ENCODE peak calls at places on chromosomes 5 and 9, in eight cellular contexts. I, U, B, T, K, X, Z and W are unnamed samples.

GRCh38 chr5:130289132-130290088 is 385.1 kb downstream of the CHSY3 start:
- DNase-seq in I (no peak), U (no peak), Z (no peak), K (no peak), B (no peak), X (no peak), T (no peak), W (no peak)

GRCh38 chr5:61245486-61245885 is 83.2 kb upstream of the SMIM15 start:
- DNase-seq in B (no peak), T (peak; percentile 9), K (no peak), X (peak; percentile 22), Z (no peak), U (no peak), I (no peak), W (no peak)

GRCh38 chr9:137294091-137294683 is 7.9 kb downstream of the NRARP start:
- DNase-seq in X (peak; percentile 73), U (peak; percentile 66), K (no peak), I (peak; percentile 74), T (no peak), Z (peak; percentile 80), B (no peak), W (peak; percentile 63)

GRCh38 chr5:167754501-167754941 is 536.9 kb upstream of the WWC1 start:
- DNase-seq in X (no peak), T (no peak), K (no peak), B (no peak), I (no peak), Z (no peak), U (no peak), W (no peak)

GRCh38 chr5:36657563-36657995 is 51.2 kb downstream of the SLC1A3 start:
- DNase-seq in X (no peak), Z (peak; percentile 4), B (peak; percentile 83), I (peak; percentile 74), U (peak; percentile 78), T (no peak), K (no peak), W (peak; percentile 95)

GRCh38 chr9:88396836-88397577 is 8.8 kb downstream of the SPIN1 start:
- DNase-seq in K (no peak), X (no peak), T (no peak), U (no peak), I (no peak), Z (no peak), B (no peak), W (no peak)

GRCh38 chr9:4904322-4905134 is 80.5 kb upstream of the JAK2 start:
- DNase-seq in U (no peak), X (no peak), B (no peak), T (no peak), Z (no peak), I (no peak), K (no peak), W (no peak)

GRCh38 chr9:134340475-134341186 is 14.4 kb downstream of the RXRA start:
- DNase-seq in X (no peak), B (no peak), Z (no peak), U (peak; percentile 63), K (no peak), T (no peak), I (no peak), W (no peak)

GRCh38 chr9:133935328-133936040 is 56.6 kb downstream of the VAV2 start:
- DNase-seq in B (peak; percentile 88), T (peak; percentile 50), U (no peak), Z (no peak), X (peak; percentile 72), I (no peak), K (peak; percentile 64), W (no peak)

GRCh38 chr9:34634551-34634945 is 3.0 kb downstream of the SIGMAR1 start:
- DNase-seq in Z (no peak), K (no peak), U (no peak), T (no peak), X (no peak), B (no peak), I (no peak), W (no peak)

GRCh38 chr5:8394965-8395364 is 526.0 kb downstream of the MTRR start:
- DNase-seq in K (no peak), Z (no peak), U (no peak), T (no peak), X (no peak), I (no peak), B (no peak), W (no peak)

GRCh38 chr5:66789434-66789833 is 193.2 kb downstream of the MAST4 start:
- DNase-seq in B (no peak), U (no peak), X (no peak), T (no peak), Z (no peak), K (no peak), I (no peak), W (no peak)

GRCh38 chr9:78406933-78407332 is 110.0 kb downstream of the PSAT1 start:
- DNase-seq in U (peak; percentile 72), I (no peak), X (no peak), B (no peak), Z (peak; percentile 91), K (no peak), T (no peak), W (peak; percentile 41)

GRCh38 chr5:16152601-16153568 is 26.7 kb downstream of the MARCHF11 start:
- DNase-seq in Z (no peak), K (no peak), U (no peak), B (no peak), I (no peak), X (peak; percentile 29), T (no peak), W (no peak)

GRCh38 chr9:2018764-2019548 is 3.8 kb downstream of the SMARCA2 start:
- DNase-seq in K (no peak), X (no peak), U (no peak), Z (no peak), T (no peak), B (no peak), I (no peak), W (no peak)

DNA sequence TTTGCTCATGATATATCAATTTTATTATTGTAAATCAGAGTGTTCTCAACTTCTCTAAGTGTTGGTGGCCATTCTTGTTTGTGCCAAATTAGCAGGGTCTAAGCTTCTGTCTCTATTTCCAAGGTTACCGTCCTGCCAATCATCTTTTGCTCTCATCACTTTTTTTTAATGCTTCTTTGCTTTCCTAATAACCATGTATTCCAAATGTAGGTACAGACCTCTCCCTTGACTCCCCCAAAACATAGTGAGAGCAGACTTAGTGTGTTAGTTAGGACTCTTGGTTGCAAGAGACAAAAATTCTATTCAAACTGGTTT is 17.9 kb upstream of the DCP2 start:
- DNase-seq in Z (no peak), U (no peak), B (no peak), X (no peak), K (no peak), I (no peak), T (no peak), W (no peak)
- H3K4me3 ChIP-seq in Z (no peak overlapping the region), U (no peak overlapping the region), B (no peak overlapping the region), X (no peak overlapping the region), K (no peak overlapping the region), I (no peak overlapping the region), T (no peak overlapping the region), W (no peak overlapping the region)

GRCh38 chr9:29514336-29514735 is 1941.1 kb upstream of the C9orf72 start:
- DNase-seq in Z (no peak), T (no peak), I (no peak), B (no peak), K (no peak), X (no peak), U (no peak), W (no peak)
- TF ChIP-seq POLR2AphosphoS5 in Z (no peak), T (no peak), I (no peak), B (no peak), K (no peak), X (no peak), U (no peak), W (no peak)

GRCh38 chr9:116469128-116469527 is 218.0 kb upstream of the TRIM32 start:
- DNase-seq in X (no peak), I (no peak), B (no peak), T (no peak), K (no peak), Z (no peak), U (no peak), W (no peak)

GRCh38 chr9:116468369-116468768 is 218.7 kb upstream of the TRIM32 start:
- DNase-seq in B (no peak), T (no peak), X (no peak), K (no peak), U (no peak), Z (no peak), I (no peak), W (no peak)

GRCh38 chr9:116471093-116471906 is 215.8 kb upstream of the TRIM32 start:
- DNase-seq in U (no peak), Z (no peak), X (no peak), B (no peak), K (no peak), I (no peak), T (no peak), W (no peak)

GRCh38 chr9:116475201-116475600 is 211.9 kb upstream of the TRIM32 start:
- DNase-seq in B (no peak), T (no peak), K (no peak), I (no peak), Z (no peak), U (no peak), X (no peak), W (no peak)

DNA sequence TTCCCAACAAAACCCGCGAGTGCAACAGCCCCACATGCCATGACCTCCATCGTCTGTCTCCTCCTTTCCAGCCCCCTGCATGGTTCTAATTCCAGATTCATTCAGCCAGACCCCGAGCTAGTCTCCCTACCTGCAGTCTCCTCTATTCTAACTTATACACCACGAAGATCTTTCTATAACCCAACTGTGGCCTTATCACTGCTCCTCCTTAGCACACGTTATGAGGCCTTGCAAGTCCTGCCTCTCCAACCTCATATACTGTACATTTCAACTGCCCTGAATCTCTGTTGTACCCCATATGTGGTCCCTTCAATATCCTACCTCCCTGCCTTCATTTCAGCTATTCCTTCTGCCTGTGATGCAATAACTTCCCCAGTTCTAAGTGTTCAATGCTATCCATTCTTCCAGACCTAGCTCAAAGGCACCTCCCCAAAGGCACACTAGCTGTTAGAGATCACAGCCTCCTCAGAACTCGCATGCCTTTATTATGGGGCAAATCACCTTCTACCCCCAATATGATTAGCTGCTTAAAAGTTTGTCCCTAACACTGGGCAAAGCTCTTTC is 215.1 kb upstream of the TRIM32 start:
- DNase-seq in K (no peak), T (no peak), I (no peak), X (no peak), Z (no peak), B (no peak), U (no peak), W (no peak)
- H3K27me3 ChIP-seq in K (no peaks in the 10 kb centered on the region), T (no peaks in the 10 kb centered on the region), I (no peaks in the 10 kb centered on the region), X (no peaks in the 10 kb centered on the region), Z (no peaks in the 10 kb centered on the region), B (no peaks in the 10 kb centered on the region), U (no peaks in the 10 kb centered on the region), W (no peaks in the 10 kb centered on the region)

GRCh38 chr9:35736201-35736633 is 3.8 kb downstream of the CREB3 start:
- DNase-seq in X (peak; percentile 69), T (peak; percentile 76), Z (peak; percentile 73), K (no peak), B (peak; percentile 83), U (peak; percentile 69), I (peak; percentile 64), W (no peak)

GRCh38 chr9:35732185-35733108 is at the start of the genes CREB3 and TLN1:
- DNase-seq in B (peak; percentile 100), I (peak; percentile 97), U (peak; percentile 99), X (peak; percentile 97), Z (peak; percentile 96), T (peak; percentile 99), K (peak; percentile 96), W (peak; percentile 97)

GRCh38 chr9:35731415-35732184 is 395 bp downstream of the TLN1 start:
- DNase-seq in K (no peak), I (no peak), X (no peak), Z (peak; percentile 53), B (no peak), U (no peak), T (no peak), W (peak; percentile 30)

GRCh38 chr9:35733109-35733541 is 659 bp downstream of the CREB3 start:
- DNase-seq in I (peak; percentile 79), Z (peak; percentile 60), B (no peak), X (peak; percentile 43), U (no peak), T (peak; percentile 47), K (no peak), W (peak; percentile 31)

GRCh38 chr9:35734096-35734495 is 1.6 kb downstream of the CREB3 start:
- DNase-seq in X (no peak), U (no peak), B (no peak), I (no peak), K (no peak), Z (no peak), T (no peak), W (no peak)
- H3K4me3 ChIP-seq in X (no peak overlapping the region), U (no peak overlapping the region), B (no peak overlapping the region), I (peak overlapping the region; percentile 94), K (no peak overlapping the region), Z (no peak overlapping the region), T (no peak overlapping the region), W (no peak overlapping the region)